ENCODE peak calls at places on chromosomes 3 and 15, in five cellular contexts. O is sigmoid colon, X is adrenal gland, T is testis, S is lower leg skin. F is an unnamed sample.

GRCh38 chr3:87088366-87088983 is 97.5 kb upstream of the VGLL3 start:
- DNase-seq in O (peak), S (no peak), X (no peak), T (no peak), F (peak)

GRCh38 chr3:128322030-128323022 is 144.4 kb downstream of the DNAJB8 start:
- DNase-seq in O (peak), T (peak), X (peak), S (no peak), F (peak)

GRCh38 chr15:49225572-49226281 is 55.7 kb downstream of the GALK2 start:
- DNase-seq in X (peak), S (no peak), O (no peak), T (no peak), F (peak)

GRCh38 chr15:73983211-73983727 is 8.8 kb downstream of the STOML1 start:
- DNase-seq in X (peak), O (peak), S (no peak), T (no peak), F (no peak)

GRCh38 chr3:106333911-106334618 is 465.3 kb upstream of the CBLB start:
- DNase-seq in S (no peak), T (no peak), X (no peak), O (no peak), F (no peak)

GRCh38 chr15:40103124-40103858 is 5.4 kb downstream of the BMF start:
- DNase-seq in T (peak), X (peak), S (peak), O (peak), F (no peak)

GRCh38 chr3:127984241-127984975 is 67.8 kb upstream of the SEC61A1 start:
- DNase-seq in O (no peak), T (no peak), S (no peak), X (no peak), F (no peak)

GRCh38 chr15:100528833-100529428 is at the start of gene CERS3:
- DNase-seq in S (peak), T (no peak), X (no peak), O (no peak), F (no peak)

GRCh38 chr3:156298938-156299337 is 178.6 kb downstream of the KCNAB1 start:
- DNase-seq in X (peak), O (peak), T (peak), S (peak), F (no peak)

GRCh38 chr15:78910836-78911235 is 34.0 kb downstream of the CTSH start:
- DNase-seq in T (no peak), S (no peak), O (no peak), X (no peak), F (no peak)

GRCh38 chr3:194586839-194587238 is 46.4 kb downstream of the TMEM44 start:
- DNase-seq in X (no peak), O (no peak), T (no peak), S (no peak), F (no peak)

GRCh38 chr3:156293566-156293965 is 173.2 kb downstream of the KCNAB1 start:
- DNase-seq in O (no peak), S (no peak), X (no peak), T (no peak), F (no peak)

GRCh38 chr3:11808231-11808630 is 38.5 kb downstream of the TAMM41 start:
- DNase-seq in T (no peak), X (no peak), S (no peak), O (peak), F (no peak)

GRCh38 chr15:71278989-71279756 is 163.9 kb downstream of the THSD4 start:
- DNase-seq in X (peak), T (peak), S (peak), O (peak), F (no peak)

GRCh38 chr15:39495871-39496459 is 84.9 kb upstream of the THBS1 start:
- DNase-seq in O (no peak), S (no peak), X (no peak), T (peak), F (no peak)

GRCh38 chr15:28892789-28893610 is 7.2 kb downstream of the APBA2 start:
- DNase-seq in X (no peak), T (no peak), O (no peak), S (no peak), F (no peak)

GRCh38 chr3:54670269-54671000 is 257.4 kb downstream of the LRTM1 start:
- DNase-seq in O (no peak), T (no peak), X (no peak), S (no peak), F (no peak)

GRCh38 chr3:10753964-10754363 is 62.1 kb upstream of the SLC6A11 start:
- DNase-seq in O (no peak), S (no peak), X (peak), T (peak), F (peak)

GRCh38 chr3:194112120-194113106 is 23.5 kb upstream of the HES1 start:
- DNase-seq in T (no peak), X (no peak), O (no peak), S (no peak), F (no peak)

GRCh38 chr3:71955549-71956373 is 170.8 kb upstream of the PROK2 start:
- DNase-seq in O (peak), T (peak), X (peak), S (peak), F (peak)

GRCh38 chr3:129161860-129162271 is 1.0 kb upstream of the ISY1 start:
- DNase-seq in T (no peak), X (peak), S (peak), O (no peak), F (peak)

GRCh38 chr3:117201906-117202305 is 492.3 kb downstream of the TUSC7 start:
- DNase-seq in X (peak), O (no peak), T (no peak), S (no peak), F (no peak)

GRCh38 chr15:77506311-77507150 is 85.8 kb downstream of the HMG20A start:
- DNase-seq in O (peak), T (peak), X (peak), S (peak), F (no peak)

GRCh38 chr3:12471228-12471627 is 13.1 kb upstream of the TSEN2 start:
- DNase-seq in S (no peak), T (no peak), O (no peak), X (no peak), F (no peak)

GRCh38 chr3:123379041-123379830 is 69.7 kb downstream of the ADCY5 start:
- DNase-seq in S (no peak), T (no peak), O (no peak), X (no peak), F (no peak)

GRCh38 chr3:159852821-159853505 is 135.7 kb upstream of the IL12A start:
- DNase-seq in T (no peak), O (peak), X (no peak), S (no peak), F (no peak)

GRCh38 chr15:85094685-85095084 is 113.0 kb downstream of the PDE8A start:
- DNase-seq in O (no peak), S (no peak), X (no peak), T (no peak), F (no peak)

GRCh38 chr3:72520690-72521308 is 327.4 kb downstream of the SHQ1 start:
- DNase-seq in O (no peak), T (no peak), X (no peak), S (no peak), F (no peak)

GRCh38 chr15:68698708-68699107 is 119.9 kb downstream of the CORO2B start:
- DNase-seq in S (no peak), X (no peak), T (no peak), O (no peak), F (no peak)

GRCh38 chr15:68701886-68702285 is 118.8 kb downstream of the ANP32A start:
- DNase-seq in S (no peak), O (no peak), T (no peak), X (no peak), F (no peak)

GRCh38 chr15:68699124-68699880 is 120.5 kb downstream of the CORO2B start:
- DNase-seq in S (no peak), T (no peak), O (no peak), X (no peak), F (no peak)

GRCh38 chr15:68699881-68700394 is 120.8 kb downstream of the ANP32A start:
- DNase-seq in S (no peak), T (peak), X (no peak), O (peak), F (no peak)

DNA sequence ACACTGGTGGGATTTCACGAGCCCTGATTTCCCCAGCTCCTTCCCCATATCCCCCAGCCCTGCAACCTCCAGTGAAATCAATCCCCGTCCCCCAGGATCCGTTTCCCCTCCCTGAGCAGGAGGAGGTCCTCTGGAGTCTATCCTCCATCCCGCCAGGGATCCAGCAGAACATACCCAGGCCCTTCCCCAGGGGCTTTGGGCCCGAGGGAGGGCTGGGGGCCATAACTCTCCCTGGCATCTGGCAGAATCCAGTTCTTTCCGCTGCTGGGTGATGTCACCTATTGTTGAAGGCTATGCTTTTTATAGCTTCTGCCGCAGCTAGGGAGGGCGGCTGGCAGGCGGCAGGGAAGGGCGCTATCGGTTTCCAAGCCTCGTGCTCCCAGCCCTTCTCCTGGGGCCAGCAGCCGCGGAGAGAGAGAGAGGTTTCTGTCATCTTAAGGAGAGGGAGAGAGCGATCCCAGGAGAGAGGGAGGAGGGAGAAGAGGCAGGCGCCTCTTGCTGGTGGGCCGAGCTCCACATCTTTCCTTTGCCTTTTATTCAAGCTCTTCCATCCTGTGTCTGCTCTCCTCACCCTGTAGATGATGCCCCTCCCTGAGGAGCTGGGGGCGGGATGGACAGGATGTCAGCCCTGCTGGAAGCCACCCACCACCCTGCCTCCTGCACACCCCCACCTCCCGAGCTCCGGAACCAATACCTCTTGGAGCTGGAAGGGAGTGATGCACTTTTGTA is 120.1 kb downstream of the ANP32A start:
- DNase-seq in S (peak), T (peak), O (peak), X (peak), F (no peak)
- TF ChIP-seq POLR2A in S (no peak), T (no peak), O (no peak), X (no peak), F (no peak)

GRCh38 chr15:42156266-42156922 is at the start of gene PLA2G4F:
- DNase-seq in X (no peak), T (no peak), S (no peak), O (no peak), F (no peak)
- TF ChIP-seq POLR2A in X (no peak), T (no peak), S (no peak), O (peak), F (no peak)

GRCh38 chr3:171380711-171381435 is 79.3 kb downstream of the TNIK start:
- DNase-seq in T (no peak), X (no peak), O (no peak), S (no peak), F (no peak)
- TF ChIP-seq POLR2A in T (no peak), X (no peak), O (no peak), S (no peak), F (no peak)

DNA sequence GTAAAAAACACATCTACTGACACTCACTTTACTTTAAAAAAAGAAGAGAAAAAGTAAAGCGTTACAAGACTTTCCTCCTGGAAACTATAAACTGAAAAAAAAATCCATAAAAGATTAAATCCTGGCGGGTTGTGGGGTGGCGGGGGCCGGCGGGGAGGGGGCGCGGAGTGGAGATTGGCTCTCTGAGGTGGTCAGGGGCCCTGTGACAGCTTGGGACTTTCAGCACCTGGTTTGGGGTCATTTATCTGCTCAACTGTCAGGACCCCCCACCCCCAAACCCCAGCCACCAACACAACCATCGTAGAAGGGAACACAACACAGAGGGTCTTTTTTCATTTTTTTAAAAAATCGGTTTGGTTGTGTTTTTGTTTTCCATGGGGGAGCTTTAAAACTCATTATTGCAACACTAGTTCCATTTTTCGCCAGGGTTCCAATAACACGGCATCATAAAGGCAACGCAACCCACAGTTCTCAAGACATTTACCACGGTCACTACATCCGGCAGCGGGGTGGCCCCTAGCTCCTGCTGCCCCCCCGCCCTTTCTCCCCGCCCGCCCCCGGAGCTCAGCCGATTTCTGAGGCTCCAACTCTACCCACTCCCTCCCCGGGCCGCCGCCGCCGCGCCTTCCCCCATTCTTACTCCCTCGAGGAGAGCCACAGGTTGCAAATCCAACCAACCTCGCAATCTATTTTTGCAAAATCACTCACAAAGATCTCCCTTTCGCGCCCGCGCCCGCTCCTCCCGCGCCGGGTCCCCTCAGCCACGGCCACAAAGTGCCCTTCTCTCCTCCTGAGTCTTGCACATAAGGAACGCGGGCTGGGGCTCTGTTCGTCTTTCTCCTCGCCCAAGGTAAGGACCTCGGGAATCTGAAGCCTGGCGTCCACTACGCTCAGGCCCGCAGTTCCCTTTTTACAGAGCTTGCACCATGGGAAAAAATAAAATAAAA is 1.8 kb downstream of the BCL6 start:
- DNase-seq in S (no peak), O (peak), T (peak), X (peak), F (peak)
- TF ChIP-seq POLR2A in S (no peak), O (no peak), T (no peak), X (peak), F (no peak)

GRCh38 chr3:89300976-89301375 is 193.6 kb downstream of the EPHA3 start:
- DNase-seq in O (no peak), S (no peak), T (no peak), X (no peak), F (no peak)

GRCh38 chr3:89303721-89304120 is 196.3 kb downstream of the EPHA3 start:
- DNase-seq in O (no peak), T (no peak), S (no peak), X (no peak), F (no peak)

GRCh38 chr3:89300519-89300918 is 193.1 kb downstream of the EPHA3 start:
- DNase-seq in X (no peak), O (no peak), S (no peak), T (no peak), F (no peak)
- TF ChIP-seq POLR2A in X (no peak), O (no peak), S (no peak), T (no peak), F (no peak)

GRCh38 chr15:67063689-67064606 is 1.5 kb upstream of the SMAD3 start:
- DNase-seq in T (no peak), O (no peak), X (no peak), S (no peak), F (peak)
- TF ChIP-seq POLR2A in T (no peak), O (no peak), X (no peak), S (no peak), F (no peak)

GRCh38 chr3:9638147-9638546 is 11.2 kb upstream of the MTMR14 start:
- DNase-seq in X (no peak), T (no peak), O (no peak), S (no peak), F (no peak)
- TF ChIP-seq POLR2A in X (no peak), T (no peak), O (no peak), S (no peak), F (no peak)

GRCh38 chr15:24772709-24773373 is 97.3 kb downstream of the NPAP1 start:
- DNase-seq in X (peak), S (peak), T (peak), O (peak), F (peak)
- TF ChIP-seq POLR2A in X (peak), S (no peak), T (no peak), O (no peak), F (no peak)